ENCODE peak calls at places on chromosomes 2 and 18, in nine cellular contexts. V is AG04450; E is astrocyte; L is IMR-90; J is A549; N is activated CD8-positive, alpha-beta T cell treated with anti-CD3 and anti-CD28 coated beads for 36 hours; C is astrocyte of the spinal cord; O is lung; A is fibroblast of villous mesenchyme. S is an unnamed sample.

GRCh38 chr2:30139131-30139870 is 7.5 kb upstream of the YPEL5 start:
- DNase-seq in O (no peak), L (no peak), E (no peak), V (no peak), N (peak), A (no peak), C (no peak), J (no peak), S (no peak)

GRCh38 chr2:138276367-138276766 is 225.2 kb upstream of the SPOPL start:
- DNase-seq in N (no peak), O (no peak), J (no peak), A (no peak), L (peak), V (no peak), E (no peak), C (no peak), S (no peak)

GRCh38 chr2:26274058-26274613 is 29.4 kb downstream of the HADHB start:
- DNase-seq in L (peak), N (no peak), A (peak), V (peak), C (peak), O (peak), J (peak), E (peak), S (no peak)

GRCh38 chr2:218745160-218745558 is 34.5 kb downstream of the TTLL4 start:
- DNase-seq in A (no peak), O (peak), J (peak), V (no peak), N (no peak), C (no peak), L (no peak), E (no peak), S (peak)

GRCh38 chr2:146135245-146135644 is 1615.3 kb upstream of the ZEB2 start:
- DNase-seq in L (no peak), E (no peak), J (no peak), C (no peak), N (no peak), A (peak), V (no peak), O (no peak), S (no peak)

GRCh38 chr2:36507408-36507812 is 90.6 kb downstream of the FEZ2 start:
- DNase-seq in O (peak), E (no peak), N (peak), C (peak), J (peak), L (peak), A (peak), V (no peak), S (no peak)

GRCh38 chr2:188852752-188853151 is 121.4 kb upstream of the COL3A1 start:
- DNase-seq in C (no peak), J (no peak), L (peak), V (no peak), O (no peak), A (peak), E (no peak), N (no peak), S (no peak)

GRCh38 chr2:212619954-212620353 is 81.4 kb upstream of the ERBB4 start:
- DNase-seq in J (no peak), L (peak), O (no peak), V (no peak), C (peak), E (peak), N (no peak), A (peak), S (no peak)

GRCh38 chr2:105369777-105370690 is 28.8 kb downstream of the FHL2 start:
- DNase-seq in V (peak), E (peak), L (peak), O (peak), A (peak), J (peak), C (peak), N (peak), S (peak)

GRCh38 chr18:21366896-21367295 is 124.9 kb downstream of the GREB1L start:
- DNase-seq in O (no peak), L (no peak), V (no peak), A (no peak), J (no peak), N (no peak), C (no peak), E (no peak), S (no peak)

GRCh38 chr18:49997468-49998045 is 184.2 kb upstream of the ACAA2 start:
- DNase-seq in L (no peak), E (no peak), O (no peak), C (no peak), A (no peak), V (no peak), J (no peak), N (no peak), S (no peak)

GRCh38 chr2:136653836-136654235 is 111.5 kb upstream of the THSD7B start:
- DNase-seq in V (no peak), J (no peak), O (no peak), L (no peak), C (no peak), A (no peak), N (no peak), E (no peak), S (no peak)

GRCh38 chr2:25098056-25098455 is 56.2 kb downstream of the EFR3B start:
- DNase-seq in C (no peak), L (no peak), J (no peak), E (no peak), V (no peak), O (no peak), A (no peak), N (no peak), S (no peak)

GRCh38 chr18:3771121-3771971 is 321.4 kb downstream of the TGIF1 start:
- DNase-seq in N (peak), A (peak), J (peak), E (peak), L (peak), C (peak), V (peak), O (peak), S (peak)

GRCh38 chr2:149017116-149017985 is 21.1 kb upstream of the LYPD6B start:
- DNase-seq in C (peak), O (peak), L (peak), J (peak), E (peak), V (peak), N (peak), A (peak), S (peak)

GRCh38 chr2:10423400-10423774 is 24.7 kb downstream of the ODC1 start:
- DNase-seq in A (no peak), N (no peak), E (no peak), O (no peak), C (no peak), L (no peak), J (no peak), V (no peak), S (no peak)

GRCh38 chr2:104874230-104874629 is 20.3 kb downstream of the POU3F3 start:
- DNase-seq in C (no peak), E (no peak), V (no peak), O (no peak), J (no peak), N (no peak), L (no peak), A (no peak), S (peak)

GRCh38 chr2:218607436-218608115 is at the start of gene PLCD4:
- DNase-seq in A (peak), J (peak), O (no peak), V (peak), E (peak), C (peak), N (no peak), L (peak), S (peak)

GRCh38 chr2:31082002-31082401 is 56.2 kb downstream of the GALNT14 start:
- DNase-seq in V (no peak), J (no peak), N (no peak), O (no peak), L (no peak), A (no peak), E (no peak), C (no peak), S (no peak)

GRCh38 chr2:393711-394696 is 106.1 kb upstream of the ALKAL2 start:
- DNase-seq in N (peak), V (no peak), L (no peak), O (no peak), C (peak), E (peak), A (no peak), J (peak), S (peak)

GRCh38 chr18:77857926-77858325 is 608.3 kb downstream of the GALR1 start:
- DNase-seq in V (no peak), L (no peak), O (no peak), J (no peak), A (no peak), E (no peak), N (no peak), C (no peak), S (no peak)

GRCh38 chr2:108184421-108184820 is 55.3 kb upstream of the SULT1C3 start:
- DNase-seq in J (peak), L (peak), V (no peak), A (peak), O (no peak), N (peak), E (no peak), C (peak), S (no peak)

DNA sequence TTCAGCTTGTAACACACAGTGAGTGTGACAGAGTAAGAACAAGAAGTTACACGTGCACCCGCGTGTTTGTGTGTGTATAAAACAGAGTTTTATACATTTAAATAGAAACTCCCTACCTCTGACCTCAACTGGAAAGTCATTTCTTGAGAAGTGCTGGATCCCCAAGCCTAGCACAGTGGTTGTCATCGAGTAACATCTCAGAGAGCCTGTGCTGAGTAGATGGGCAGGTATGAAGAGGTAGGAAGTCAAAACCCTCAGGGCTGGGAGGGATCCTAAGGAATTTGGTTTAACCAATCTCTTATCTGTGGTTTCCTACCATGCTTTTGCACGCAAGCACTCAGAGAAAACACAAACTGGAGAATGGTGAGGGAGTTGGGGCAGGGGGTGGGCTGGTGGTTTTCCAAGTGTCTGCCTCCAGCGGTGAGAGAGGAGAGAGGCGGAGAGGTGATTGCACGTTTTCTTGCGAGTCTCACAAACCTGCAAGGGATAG is 9.2 kb downstream of the ACOXL start:
- DNase-seq in E (peak), V (no peak), L (no peak), N (no peak), O (peak), J (no peak), C (no peak), A (peak), S (no peak)
- TF ChIP-seq CTCF in E (no peak), V (no peak), L (no peak), N (no peak), O (no peak), J (no peak), C (no peak), A (peak), S (no peak)

GRCh38 chr2:20755132-20755800 is 67.6 kb downstream of the LDAH start:
- DNase-seq in E (no peak), O (no peak), A (peak), J (peak), N (no peak), V (no peak), C (no peak), L (peak), S (no peak)
- TF ChIP-seq CTCF in E (no peak), O (no peak), A (peak), J (no peak), N (no peak), V (peak), C (peak), L (peak), S (peak)

GRCh38 chr18:48304906-48305693 is 104.1 kb downstream of the ZBTB7C start:
- DNase-seq in A (no peak), O (no peak), N (no peak), V (no peak), E (no peak), J (no peak), L (no peak), C (no peak), S (no peak)

GRCh38 chr18:48308755-48309154 is 100.4 kb downstream of the ZBTB7C start:
- DNase-seq in O (no peak), C (no peak), J (no peak), L (no peak), A (no peak), N (no peak), V (no peak), E (no peak), S (no peak)

GRCh38 chr18:48303883-48304282 is 105.3 kb downstream of the ZBTB7C start:
- DNase-seq in E (no peak), C (no peak), N (no peak), O (no peak), V (no peak), A (no peak), J (no peak), L (no peak), S (no peak)

GRCh38 chr18:48308027-48308635 is 101.1 kb downstream of the ZBTB7C start:
- DNase-seq in V (no peak), A (no peak), E (no peak), N (no peak), L (no peak), C (no peak), O (no peak), J (no peak), S (no peak)

DNA sequence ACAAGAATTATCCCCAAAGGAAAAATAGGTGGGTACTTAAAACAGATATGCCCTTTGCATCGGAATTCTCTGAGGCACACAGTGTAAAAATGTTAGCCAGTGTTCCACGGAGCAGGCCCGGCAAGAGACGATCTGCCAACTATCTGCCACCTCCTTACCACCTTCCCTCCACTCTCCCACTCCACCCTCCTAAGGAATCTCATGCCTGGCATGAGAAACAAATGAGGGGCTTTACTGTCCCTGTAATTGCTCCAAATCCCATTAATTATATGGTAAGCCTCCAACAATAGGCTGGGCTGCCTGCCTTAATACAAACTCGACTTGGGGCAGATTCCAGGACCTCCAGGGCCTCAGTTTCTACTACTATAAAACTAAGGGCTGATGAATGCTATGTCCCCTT is 102.3 kb downstream of the ZBTB7C start:
- DNase-seq in L (no peak), J (no peak), N (no peak), E (no peak), C (no peak), O (no peak), A (no peak), V (no peak), S (no peak)
- TF ChIP-seq CTCF in L (no peak), J (no peak), N (no peak), E (no peak), C (no peak), O (no peak), A (no peak), V (no peak), S (no peak)

DNA sequence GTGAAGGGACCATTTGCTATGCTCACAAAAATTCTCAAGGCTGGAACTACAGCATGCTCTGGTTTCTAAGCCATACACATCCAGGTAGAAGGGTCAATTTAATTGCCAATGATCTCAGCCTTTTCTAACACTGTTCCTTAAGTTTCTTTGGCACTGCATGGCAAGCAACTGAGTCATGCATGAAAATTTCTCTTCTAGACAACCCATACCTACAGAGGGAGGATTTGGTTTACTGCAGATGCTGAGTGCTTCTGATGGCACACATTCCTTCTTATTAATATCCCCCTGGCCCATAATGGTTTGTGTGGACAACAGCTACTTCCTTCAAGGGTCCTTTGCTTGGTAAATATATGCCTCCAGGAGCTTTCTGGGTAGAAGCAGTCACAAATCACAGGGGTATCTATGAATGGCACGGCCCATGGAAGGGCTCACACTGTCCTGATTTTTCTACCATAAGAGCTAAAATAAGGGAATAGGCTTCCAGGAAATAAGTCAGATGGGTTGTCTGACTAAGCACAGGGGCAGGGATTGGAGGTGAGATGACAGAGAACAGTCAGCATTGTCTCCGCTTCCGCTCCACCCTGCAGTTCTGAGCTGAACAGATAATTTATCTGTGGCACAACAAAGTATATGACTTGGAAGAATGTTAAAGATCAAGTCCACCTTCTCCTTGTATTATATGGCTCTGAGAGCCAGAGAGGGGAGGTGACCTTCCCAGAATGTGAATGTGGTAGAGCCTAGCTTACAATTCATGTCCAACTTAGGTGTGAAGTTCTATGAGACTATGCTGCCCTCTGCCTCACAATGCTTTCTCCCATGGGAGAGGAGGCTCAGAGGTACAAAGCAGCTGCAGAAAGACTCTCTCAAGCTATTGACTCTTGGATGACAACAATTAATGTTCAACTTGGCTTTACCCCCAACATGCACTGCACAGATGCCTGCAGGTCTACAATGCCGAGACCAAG is 199.2 kb upstream of the TNP1 start:
- DNase-seq in L (no peak), N (no peak), V (no peak), J (no peak), C (no peak), A (no peak), E (no peak), O (no peak), S (no peak)
- TF ChIP-seq CTCF in L (no peak), N (no peak), V (no peak), J (no peak), C (no peak), A (no peak), E (no peak), O (no peak), S (no peak)